ENCODE peak calls at places on chromosome 21, in seven cellular contexts. A is prostate gland, G is PC-9, F is adrenal gland, Q is kidney epithelial cell, M is osteoblast, C is esophagus muscularis mucosa. I is an unnamed sample.
A peak's percentile ranks its signal among the peaks of the same experiment; 100 is the strongest.

GRCh38 chr21:16509466-16509865 is 779.7 kb downstream of the USP25 start:
- DNase-seq in F (no peak), G (no peak), C (no peak), M (peak; percentile 9), A (no peak), Q (no peak), I (peak; percentile 46)

GRCh38 chr21:33286600-33287456 is 20.7 kb downstream of the IL10RB start:
- DNase-seq in F (peak; percentile 67), Q (no peak), C (no peak), M (no peak), G (peak; percentile 66), A (peak; percentile 59), I (no peak)

GRCh38 chr21:44757731-44758130 is 43.9 kb downstream of the UBE2G2 start:
- DNase-seq in M (peak; percentile 56), F (no peak), C (no peak), A (no peak), G (no peak), Q (no peak), I (no peak)

GRCh38 chr21:44527156-44527982 is 12.6 kb downstream of the KRTAP10-1 start:
- DNase-seq in F (peak; percentile 5), C (no peak), A (no peak), Q (no peak), G (no peak), M (peak; percentile 69), I (no peak)

GRCh38 chr21:39082656-39083376 is 100.4 kb downstream of the PSMG1 start:
- DNase-seq in F (no peak), G (no peak), A (peak; percentile 67), M (no peak), Q (no peak), C (no peak), I (no peak)

GRCh38 chr21:34932233-34932632 is 116.9 kb downstream of the RUNX1 start:
- DNase-seq in C (no peak), A (no peak), Q (no peak), M (no peak), F (no peak), G (no peak), I (no peak)

GRCh38 chr21:38671716-38672115 is 134.0 kb upstream of the ETS2 start:
- DNase-seq in F (no peak), G (no peak), C (no peak), M (no peak), A (no peak), Q (no peak), I (no peak)

GRCh38 chr21:41750051-41750450 is 16.8 kb downstream of the RIPK4 start:
- DNase-seq in Q (no peak), M (peak; percentile 86), G (peak; percentile 63), C (no peak), F (no peak), A (no peak), I (no peak)

GRCh38 chr21:41630249-41630648 is 122.3 kb upstream of the TMPRSS2 start:
- DNase-seq in A (peak; percentile 46), F (no peak), M (peak; percentile 97), Q (peak; percentile 94), G (peak; percentile 100), C (no peak), I (peak; percentile 97)

GRCh38 chr21:33368124-33368523 is 35.1 kb upstream of the IFNGR2 start:
- DNase-seq in C (no peak), F (no peak), M (no peak), G (no peak), A (no peak), Q (no peak), I (no peak)

GRCh38 chr21:41655259-41655658 is 111.6 kb downstream of the RIPK4 start:
- DNase-seq in G (no peak), Q (no peak), C (no peak), A (no peak), M (no peak), F (no peak), I (no peak)

GRCh38 chr21:34129039-34129891 is 55.9 kb downstream of the MRPS6 start:
- DNase-seq in C (peak; percentile 74), M (peak; percentile 78), Q (peak; percentile 45), G (no peak), A (peak; percentile 69), F (peak; percentile 84), I (peak; percentile 59)

GRCh38 chr21:21247441-21247840 is 249.2 kb downstream of the NCAM2 start:
- DNase-seq in G (no peak), Q (no peak), M (no peak), C (no peak), F (no peak), A (no peak), I (no peak)

GRCh38 chr21:33360871-33361602 is 36.3 kb downstream of the IFNAR1 start:
- DNase-seq in A (peak; percentile 71), M (peak; percentile 76), Q (peak; percentile 49), F (peak; percentile 72), C (peak; percentile 94), G (no peak), I (peak; percentile 76)

GRCh38 chr21:42056468-42056867 is 14.6 kb upstream of the UMODL1 start:
- DNase-seq in A (peak; percentile 47), F (no peak), M (peak; percentile 80), Q (no peak), C (no peak), G (no peak), I (no peak)

GRCh38 chr21:28336299-28336698 is 656.4 kb downstream of the LTN1 start:
- DNase-seq in G (no peak), A (peak; percentile 10), C (no peak), M (no peak), Q (peak; percentile 47), F (peak; percentile 22), I (peak; percentile 55)

GRCh38 chr21:42414928-42415769 is 11.4 kb downstream of the UBASH3A start:
- DNase-seq in Q (peak; percentile 85), A (no peak), F (peak; percentile 64), M (no peak), C (no peak), G (peak; percentile 65), I (no peak)

GRCh38 chr21:33843216-33843615 is 72.4 kb downstream of the ATP5PO start:
- DNase-seq in A (no peak), C (no peak), Q (no peak), G (no peak), M (no peak), F (no peak), I (no peak)

GRCh38 chr21:41973861-41974751 is 20.3 kb upstream of the C2CD2 start:
- DNase-seq in M (peak; percentile 77), Q (no peak), A (no peak), G (no peak), F (peak; percentile 59), C (peak; percentile 60), I (no peak)

GRCh38 chr21:44509539-44509938 is 30.5 kb downstream of the KRTAP10-1 start:
- DNase-seq in F (no peak), A (peak; percentile 85), Q (no peak), M (peak; percentile 95), C (no peak), G (peak; percentile 36), I (no peak)

GRCh38 chr21:15060776-15061175 is 4.0 kb downstream of the NRIP1 start:
- DNase-seq in G (peak; percentile 50), M (no peak), Q (no peak), A (no peak), F (no peak), C (no peak), I (no peak)

GRCh38 chr21:31731112-31731801 is 661 bp downstream of the SCAF4 start:
- DNase-seq in G (no peak), M (peak; percentile 95), C (no peak), A (peak; percentile 35), F (peak; percentile 70), Q (no peak), I (no peak)

GRCh38 chr21:21084179-21084578 is 86.0 kb downstream of the NCAM2 start:
- DNase-seq in F (no peak), C (no peak), M (no peak), G (no peak), A (no peak), Q (no peak), I (no peak)

GRCh38 chr21:43953028-43953427 is 59.1 kb upstream of the TRAPPC10 start:
- DNase-seq in M (no peak), C (no peak), G (no peak), F (no peak), Q (no peak), A (no peak), I (no peak)

GRCh38 chr21:44780767-44781459 is 20.7 kb downstream of the UBE2G2 start:
- DNase-seq in C (no peak), A (no peak), Q (no peak), G (no peak), M (no peak), F (no peak), I (no peak)

GRCh38 chr21:39737376-39738000 is 7.5 kb upstream of the IGSF5 start:
- DNase-seq in F (no peak), C (no peak), Q (no peak), M (no peak), A (no peak), G (peak; percentile 81), I (no peak)

GRCh38 chr21:27476696-27477095 is 509.8 kb upstream of the ADAMTS5 start:
- DNase-seq in G (no peak), M (peak; percentile 78), A (no peak), C (no peak), Q (peak; percentile 2), F (no peak), I (no peak)

GRCh38 chr21:43196789-43197188 is 28.0 kb downstream of the CRYAA start:
- DNase-seq in F (no peak), M (no peak), C (no peak), Q (no peak), A (peak; percentile 93), G (peak; percentile 55), I (no peak)

GRCh38 chr21:35075546-35075945 is 26.4 kb upstream of the RUNX1 start:
- DNase-seq in Q (no peak), M (no peak), F (peak; percentile 27), C (no peak), G (no peak), A (no peak), I (no peak)

GRCh38 chr21:33152228-33153130 is 77.3 kb upstream of the IFNAR2 start:
- DNase-seq in A (no peak), M (no peak), Q (no peak), G (no peak), F (no peak), C (no peak), I (no peak)

GRCh38 chr21:25735221-25735894 is 586 bp downstream of the GABPA start:
- DNase-seq in F (peak; percentile 94), M (peak; percentile 90), A (peak; percentile 90), C (peak; percentile 97), G (peak; percentile 45), Q (peak; percentile 41), I (peak; percentile 18)
- TF ChIP-seq CTCF in F (no peak), M (no peak), A (no peak), C (no peak), G (no peak), Q (no peak), I (peak; percentile 21)

GRCh38 chr21:37188825-37189224 is 78.3 kb downstream of the VPS26C start:
- DNase-seq in F (no peak), M (no peak), C (no peak), A (no peak), G (no peak), Q (no peak), I (no peak)
- H3K36me3 ChIP-seq in F (no peaks in the 10 kb centered on the region), M (peaks cover 77% of the 10 kb centered on the region), C (peaks cover 82% of the 10 kb centered on the region), A (no peaks in the 10 kb centered on the region), G (no peaks in the 10 kb centered on the region), Q (peaks cover under 1% of the 10 kb centered on the region), I (peaks cover 11% of the 10 kb centered on the region)

GRCh38 chr21:37208056-37208705 is 59.0 kb downstream of the VPS26C start:
- DNase-seq in M (peak; percentile 73), Q (no peak), C (no peak), G (no peak), A (peak; percentile 51), F (peak; percentile 71), I (no peak)
- H3K4me3 ChIP-seq in M (peak overlapping the region; percentile 52), Q (no peak overlapping the region), C (peak overlapping the region; percentile 13), G (no peak overlapping the region), A (no peak overlapping the region), F (no peak overlapping the region), I (no peak overlapping the region)

GRCh38 chr21:18164933-18165332 is 79.7 kb upstream of the CHODL start:
- DNase-seq in A (no peak), F (no peak), G (no peak), Q (no peak), M (no peak), C (no peak), I (no peak)
- TF ChIP-seq CTCF in A (no peak), F (no peak), G (no peak), Q (no peak), M (no peak), C (no peak), I (no peak)

I was measured in BJ.